ENCODE peak calls at places on chromosomes 6 and 20, in four cellular contexts. K is occipital lobe, S is NCI-H1436 treated with DMSO at 0.1 percent for 48 hours, I is GM04504. H is an unnamed sample.

GRCh38 chr6:56226946-56227879 is 20.2 kb downstream of the COL21A1 start:
- DNase-seq in I (peak), K (no peak), S (no peak), H (no peak)

GRCh38 chr20:44016525-44016924 is 101.9 kb downstream of the TOX2 start:
- DNase-seq in I (no peak), K (no peak), S (no peak), H (no peak)

GRCh38 chr20:43363506-43363905 is 94.2 kb upstream of the SRSF6 start:
- DNase-seq in K (no peak), S (no peak), I (no peak), H (no peak)

GRCh38 chr6:114144887-114145851 is 174.2 kb upstream of the HDAC2 start:
- DNase-seq in K (no peak), S (no peak), I (no peak), H (no peak)

GRCh38 chr6:63910863-63911665 is 275.5 kb downstream of the PHF3 start:
- DNase-seq in K (no peak), S (no peak), I (no peak), H (no peak)

GRCh38 chr20:43949248-43949647 is 34.6 kb downstream of the TOX2 start:
- DNase-seq in I (no peak), K (no peak), S (no peak), H (no peak)

GRCh38 chr6:35755525-35755924 is 18.7 kb downstream of the ARMC12 start:
- DNase-seq in S (no peak), I (no peak), K (no peak), H (no peak)

GRCh38 chr6:91659881-91660280 is 1073.0 kb upstream of the MAP3K7 start:
- DNase-seq in S (peak), K (no peak), I (no peak), H (no peak)

GRCh38 chr20:37935435-37935834 is 32.5 kb downstream of the VSTM2L start:
- DNase-seq in S (no peak), I (no peak), K (no peak), H (no peak)

GRCh38 chr6:109767961-109768360 is 76.9 kb downstream of the FIG4 start:
- DNase-seq in I (no peak), K (no peak), S (no peak), H (no peak)

GRCh38 chr6:45504947-45505346 is 127.2 kb upstream of the SUPT3H start:
- DNase-seq in S (peak), K (no peak), I (no peak), H (no peak)

GRCh38 chr20:3727333-3728035 is 5.0 kb upstream of the HSPA12B start:
- DNase-seq in K (peak), I (peak), S (no peak), H (no peak)

GRCh38 chr6:7727951-7728854 is 2.3 kb downstream of the BMP6 start:
- DNase-seq in K (no peak), S (no peak), I (no peak), H (no peak)